ENCODE peak calls at places on chromosomes 16 and 17, in nine cellular contexts. E is upper lobe of right lung; H is transverse colon; R is CD8-positive, alpha-beta T cell; O is HL-60; F is naive thymus-derived CD4-positive, alpha-beta T cell; X is left ventricle myocardium inferior; B is thoracic aorta; A is iPS DF 6.9. W is an unnamed sample.

GRCh38 chr17:77765292-77765691 is 193.2 kb upstream of the TNRC6C start:
- DNase-seq in E (no peak), H (no peak), R (no peak), O (no peak), F (no peak), X (no peak), B (no peak), A (no peak), W (no peak)

GRCh38 chr16:87304951-87305350 is 12.2 kb downstream of the C16orf95 start:
- DNase-seq in E (no peak), H (no peak), R (no peak), O (no peak), F (no peak), X (no peak), B (no peak), A (no peak), W (no peak)

GRCh38 chr17:19345486-19346350 is 16.8 kb downstream of the B9D1 start:
- DNase-seq in E (peak), H (no peak), R (no peak), O (no peak), F (no peak), X (no peak), B (no peak), A (no peak), W (no peak)

GRCh38 chr17:72984145-72984924 is 108.2 kb downstream of the SLC39A11 start:
- DNase-seq in E (no peak), H (no peak), R (no peak), O (no peak), F (no peak), X (no peak), B (no peak), A (no peak), W (no peak)

GRCh38 chr17:67139784-67140665 is 95.7 kb downstream of the CACNG1 start:
- DNase-seq in E (no peak), H (no peak), R (no peak), O (no peak), F (no peak), X (no peak), B (no peak), A (no peak), W (no peak)

GRCh38 chr17:12613566-12613965 is 52.1 kb upstream of the MYOCD start:
- DNase-seq in E (no peak), H (no peak), R (no peak), O (no peak), F (no peak), X (no peak), B (no peak), A (no peak), W (no peak)

GRCh38 chr17:42311240-42312034 is 23.1 kb downstream of the STAT5A start:
- DNase-seq in E (peak), H (peak), R (no peak), O (peak), F (peak), X (peak), B (peak), A (no peak), W (peak)

GRCh38 chr16:12024429-12024828 is 47.9 kb downstream of the SNX29 start:
- DNase-seq in E (no peak), H (no peak), R (no peak), O (no peak), F (no peak), X (no peak), B (no peak), A (no peak), W (no peak)

GRCh38 chr17:9003355-9004131 is 17.8 kb upstream of the NTN1 start:
- DNase-seq in E (no peak), H (no peak), R (no peak), O (no peak), F (no peak), X (no peak), B (no peak), A (no peak), W (no peak)

GRCh38 chr17:80970044-80970761 is 21.4 kb upstream of the CHMP6 start:
- DNase-seq in E (no peak), H (peak), R (peak), O (no peak), F (peak), X (peak), B (no peak), A (no peak), W (no peak)

GRCh38 chr16:88752386-88753002 is 32.5 kb downstream of the PIEZO1 start:
- DNase-seq in E (no peak), H (no peak), R (no peak), O (no peak), F (no peak), X (no peak), B (no peak), A (no peak), W (no peak)

GRCh38 chr17:56292628-56293027 is 139.4 kb downstream of the ANKFN1 start:
- DNase-seq in E (no peak), H (no peak), R (no peak), O (no peak), F (no peak), X (no peak), B (no peak), A (no peak), W (no peak)

GRCh38 chr17:80026359-80027042 is 9.2 kb downstream of the TBC1D16 start:
- DNase-seq in E (no peak), H (peak), R (no peak), O (no peak), F (no peak), X (no peak), B (no peak), A (no peak), W (no peak)

GRCh38 chr17:7436556-7437368 is 1.5 kb downstream of the TMEM102 start:
- DNase-seq in E (peak), H (peak), R (peak), O (peak), F (peak), X (peak), B (no peak), A (no peak), W (peak)

GRCh38 chr16:29994613-29995329 is 646 bp downstream of the HIRIP3 start:
- DNase-seq in E (peak), H (peak), R (peak), O (peak), F (no peak), X (no peak), B (no peak), A (no peak), W (no peak)

GRCh38 chr17:8287651-8288335 is 677 bp upstream of the RANGRF start:
- DNase-seq in E (no peak), H (no peak), R (no peak), O (no peak), F (peak), X (no peak), B (no peak), A (no peak), W (no peak)

GRCh38 chr16:4830408-4830807 is 16.7 kb downstream of the GLYR1 start:
- DNase-seq in E (peak), H (no peak), R (no peak), O (no peak), F (no peak), X (no peak), B (no peak), A (no peak), W (no peak)

GRCh38 chr17:82424001-82424862 is 5.8 kb upstream of the OGFOD3 start:
- DNase-seq in E (no peak), H (peak), R (peak), O (no peak), F (peak), X (no peak), B (no peak), A (no peak), W (no peak)

GRCh38 chr17:56884483-56885144 is 29.2 kb downstream of the TRIM25 start:
- DNase-seq in E (no peak), H (no peak), R (no peak), O (no peak), F (no peak), X (no peak), B (no peak), A (no peak), W (no peak)

GRCh38 chr16:54437361-54437760 is 150.8 kb upstream of the IRX3 start:
- DNase-seq in E (no peak), H (no peak), R (no peak), O (no peak), F (no peak), X (no peak), B (no peak), A (no peak), W (no peak)

GRCh38 chr16:66286527-66286926 is 80.0 kb upstream of the CDH5 start:
- DNase-seq in E (no peak), H (no peak), R (no peak), O (no peak), F (no peak), X (no peak), B (no peak), A (no peak), W (no peak)

GRCh38 chr16:1980770-1981087 is 540 bp downstream of the NOXO1 start:
- DNase-seq in E (no peak), H (no peak), R (no peak), O (no peak), F (no peak), X (no peak), B (no peak), A (no peak), W (no peak)

GRCh38 chr17:82616021-82616703 is 32.1 kb downstream of the WDR45B start:
- DNase-seq in E (no peak), H (no peak), R (no peak), O (no peak), F (no peak), X (no peak), B (no peak), A (no peak), W (no peak)

GRCh38 chr17:9907883-9908648 is 3.0 kb upstream of the RCVRN start:
- DNase-seq in E (no peak), H (no peak), R (no peak), O (no peak), F (no peak), X (no peak), B (no peak), A (no peak), W (no peak)

GRCh38 chr16:31513126-31513525 is 4.9 kb upstream of the RUSF1 start:
- DNase-seq in E (no peak), H (no peak), R (no peak), O (no peak), F (no peak), X (no peak), B (no peak), A (no peak), W (no peak)

GRCh38 chr17:66807182-66807581 is 27.7 kb upstream of the CACNG5 start:
- DNase-seq in E (no peak), H (no peak), R (no peak), O (no peak), F (no peak), X (no peak), B (no peak), A (no peak), W (no peak)

GRCh38 chr17:51536627-51537026 is 276.3 kb downstream of the UTP18 start:
- DNase-seq in E (no peak), H (no peak), R (no peak), O (no peak), F (no peak), X (no peak), B (no peak), A (no peak), W (no peak)

GRCh38 chr17:80380068-80381061 is 34.6 kb upstream of the ENDOV start:
- DNase-seq in E (no peak), H (no peak), R (no peak), O (no peak), F (no peak), X (no peak), B (no peak), A (no peak), W (no peak)

GRCh38 chr16:5502467-5502869 is 404.9 kb upstream of the EEF2KMT start:
- DNase-seq in E (no peak), H (peak), R (no peak), O (no peak), F (no peak), X (no peak), B (no peak), A (peak), W (no peak)

GRCh38 chr17:73591278-73592078 is 52.8 kb downstream of the SDK2 start:
- DNase-seq in E (no peak), H (peak), R (peak), O (no peak), F (peak), X (no peak), B (no peak), A (no peak), W (no peak)

GRCh38 chr17:78343433-78344201 is 16.3 kb downstream of the SOCS3 start:
- DNase-seq in E (peak), H (peak), R (peak), O (peak), F (peak), X (no peak), B (no peak), A (no peak), W (no peak)

GRCh38 chr17:2075336-2076056 is 20.6 kb downstream of the HIC1 start:
- DNase-seq in E (no peak), H (no peak), R (no peak), O (no peak), F (no peak), X (no peak), B (no peak), A (no peak), W (no peak)

GRCh38 chr17:31511583-31511982 is 120.1 kb downstream of the RAB11FIP4 start:
- DNase-seq in E (no peak), H (no peak), R (no peak), O (no peak), F (no peak), X (no peak), B (no peak), A (no peak), W (no peak)

GRCh38 chr17:38628441-38628840 is 22.7 kb upstream of the SRCIN1 start:
- DNase-seq in E (peak), H (no peak), R (no peak), O (no peak), F (no peak), X (no peak), B (no peak), A (no peak), W (no peak)

GRCh38 chr16:89871895-89872294 is 1.5 kb upstream of the TCF25 start:
- DNase-seq in E (no peak), H (no peak), R (no peak), O (no peak), F (no peak), X (no peak), B (no peak), A (no peak), W (no peak)

GRCh38 chr16:89000207-89000959 is 23.4 kb upstream of the CBFA2T3 start:
- DNase-seq in E (no peak), H (no peak), R (no peak), O (no peak), F (no peak), X (no peak), B (no peak), A (no peak), W (no peak)

GRCh38 chr17:22694362-22695227 is 1002.3 kb downstream of the KCNJ18 start:
- DNase-seq in E (no peak), H (no peak), R (no peak), O (no peak), F (no peak), X (no peak), B (no peak), A (no peak), W (no peak)

GRCh38 chr17:50168319-50168718 is 2.5 kb downstream of the SGCA start:
- DNase-seq in E (no peak), H (no peak), R (no peak), O (no peak), F (no peak), X (no peak), B (no peak), A (no peak), W (no peak)

GRCh38 chr16:50547944-50548658 is at the start of gene NKD1:
- DNase-seq in E (peak), H (peak), R (peak), O (peak), F (peak), X (peak), B (no peak), A (peak), W (no peak)

GRCh38 chr17:76416899-76417298 is 32.5 kb downstream of the SPHK1 start:
- DNase-seq in E (peak), H (no peak), R (no peak), O (no peak), F (no peak), X (no peak), B (no peak), A (no peak), W (no peak)
- H3K27ac ChIP-seq in E (no peak), H (no peak), R (no peak), O (no peak), F (no peak), X (no peak), B (no peak), A (no peak), W (peak)

GRCh38 chr16:85736924-85737323 is 14.0 kb downstream of the C16orf74 start:
- DNase-seq in E (no peak), H (no peak), R (no peak), O (no peak), F (no peak), X (no peak), B (no peak), A (no peak), W (no peak)

GRCh38 chr16:85734311-85735017 is 16.4 kb downstream of the C16orf74 start:
- DNase-seq in E (no peak), H (no peak), R (no peak), O (no peak), F (no peak), X (no peak), B (no peak), A (no peak), W (no peak)

GRCh38 chr16:85735946-85736345 is 14.9 kb downstream of the C16orf74 start:
- DNase-seq in E (no peak), H (no peak), R (no peak), O (no peak), F (no peak), X (no peak), B (no peak), A (no peak), W (no peak)

GRCh38 chr16:85735225-85735722 is 15.6 kb downstream of the C16orf74 start:
- DNase-seq in E (no peak), H (peak), R (peak), O (no peak), F (peak), X (no peak), B (no peak), A (no peak), W (no peak)

GRCh38 chr16:85738878-85739715 is 11.8 kb downstream of the C16orf74 start:
- DNase-seq in E (no peak), H (no peak), R (no peak), O (no peak), F (no peak), X (no peak), B (no peak), A (no peak), W (no peak)
- H3K27ac ChIP-seq in E (no peak), H (no peak), R (no peak), O (no peak), F (no peak), X (no peak), B (no peak), A (no peak), W (no peak)

GRCh38 chr17:59346876-59347407 is 15.5 kb downstream of the YPEL2 start:
- DNase-seq in E (no peak), H (no peak), R (no peak), O (no peak), F (no peak), X (no peak), B (no peak), A (no peak), W (no peak)
- H3K27ac ChIP-seq in E (no peak), H (no peak), R (no peak), O (no peak), F (no peak), X (peak), B (peak), A (no peak), W (no peak)

DNA sequence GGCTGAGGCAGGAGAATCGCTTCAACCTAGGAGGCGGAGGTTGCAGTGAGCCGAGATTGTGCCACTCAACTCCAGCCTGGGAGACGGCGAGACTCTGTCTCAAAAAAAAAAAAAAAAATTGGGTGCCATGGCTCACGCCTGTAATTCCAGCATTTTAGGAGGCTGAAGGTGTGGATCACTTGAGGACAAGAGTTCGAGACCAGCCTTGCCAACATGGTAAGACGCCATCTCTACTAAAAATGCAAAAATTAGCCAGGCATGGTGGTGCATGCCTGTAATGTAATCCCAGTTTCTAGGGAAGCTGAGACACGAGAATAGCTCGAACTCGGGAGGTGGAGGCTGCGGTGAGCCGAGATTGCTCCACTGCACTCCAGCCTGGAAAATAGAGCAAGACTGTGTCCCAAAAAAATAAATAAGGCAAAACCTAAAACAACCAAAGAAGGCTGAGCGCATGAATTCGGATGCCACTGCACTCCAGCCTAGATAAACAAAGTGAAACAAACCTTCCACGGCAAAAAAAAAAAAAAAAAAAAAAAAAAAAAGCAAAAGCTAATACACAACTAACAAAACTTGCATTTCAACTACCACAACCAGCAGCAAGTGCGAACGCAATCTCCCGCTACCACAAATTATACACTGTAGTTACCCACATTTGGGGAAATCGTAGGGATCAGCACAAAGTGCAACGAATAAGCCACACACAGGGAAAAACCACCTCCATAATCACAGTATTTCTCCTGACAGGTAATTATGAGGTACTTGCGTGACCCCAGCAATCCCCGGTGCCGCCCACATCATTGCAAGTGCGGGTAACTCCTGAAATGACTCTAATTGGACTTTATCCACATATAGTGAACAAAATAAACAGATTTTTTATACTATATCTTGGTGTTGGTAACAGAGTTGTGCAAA is 25.6 kb downstream of the TEX14 start:
- DNase-seq in E (no peak), H (no peak), R (no peak), O (peak), F (no peak), X (no peak), B (no peak), A (no peak), W (no peak)
- H3K27ac ChIP-seq in E (peak), H (no peak), R (no peak), O (peak), F (no peak), X (peak), B (peak), A (no peak), W (no peak)

GRCh38 chr16:81661082-81661481 is 118.0 kb upstream of the PLCG2 start:
- DNase-seq in E (no peak), H (no peak), R (no peak), O (no peak), F (no peak), X (no peak), B (no peak), A (no peak), W (no peak)
- H3K27ac ChIP-seq in E (no peak), H (no peak), R (no peak), O (no peak), F (no peak), X (no peak), B (no peak), A (no peak), W (no peak)

DNA sequence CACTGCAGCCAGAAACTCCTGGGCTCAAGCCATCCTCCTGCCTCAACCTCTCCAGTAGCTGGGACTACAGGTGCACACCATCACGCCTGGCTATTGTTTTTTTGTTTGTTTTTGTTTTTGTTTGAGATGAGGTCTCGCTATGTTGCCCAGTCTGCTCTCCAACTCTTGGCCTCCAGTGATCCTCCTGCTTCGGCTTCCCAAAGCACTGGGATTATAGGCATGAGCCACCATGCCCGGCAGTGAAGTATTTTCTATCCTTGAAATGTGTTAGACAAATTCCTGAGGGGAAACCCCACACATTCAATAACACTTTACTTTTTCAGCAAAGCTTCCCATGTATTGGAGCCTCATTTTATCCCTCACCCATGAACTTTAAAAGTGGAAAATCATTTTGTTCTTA is 81.2 kb upstream of the KIFC3 start:
- DNase-seq in E (no peak), H (no peak), R (no peak), O (no peak), F (no peak), X (no peak), B (no peak), A (no peak), W (no peak)
- H3K27ac ChIP-seq in E (no peak), H (no peak), R (no peak), O (no peak), F (no peak), X (no peak), B (no peak), A (no peak), W (no peak)

GRCh38 chr17:75731716-75732498 is 10.6 kb downstream of the ITGB4 start:
- DNase-seq in E (no peak), H (peak), R (no peak), O (no peak), F (no peak), X (no peak), B (no peak), A (no peak), W (no peak)
- H3K27ac ChIP-seq in E (no peak), H (peak), R (no peak), O (no peak), F (no peak), X (no peak), B (no peak), A (no peak), W (no peak)

GRCh38 chr16:8571061-8571596 is 19.2 kb downstream of the TMEM114 start:
- DNase-seq in E (no peak), H (no peak), R (no peak), O (no peak), F (no peak), X (no peak), B (no peak), A (no peak), W (no peak)
- H3K27ac ChIP-seq in E (no peak), H (no peak), R (no peak), O (no peak), F (no peak), X (no peak), B (no peak), A (no peak), W (no peak)

W was measured in right atrium auricular region.